ENCODE peak calls at places on chromosomes 4 and X, in five cellular contexts. M is lower lobe of right lung, X is right lobe of liver, F is psoas muscle, D is tibial artery. L is an unnamed sample.

GRCh38 chr4:152118108-152118507 is 357.3 kb upstream of the GATB start:
- DNase-seq in X (no peak), M (no peak), F (no peak), D (no peak), L (no peak)

GRCh38 chrX:83511208-83511607 is 3.1 kb downstream of the POU3F4 start:
- DNase-seq in F (no peak), X (no peak), M (no peak), D (no peak), L (no peak)

GRCh38 chr4:2788532-2789103 is 4.3 kb upstream of the SH3BP2 start:
- DNase-seq in F (peak; percentile 77), X (peak; percentile 59), M (peak; percentile 36), D (peak; percentile 77), L (no peak)

GRCh38 chr4:182212211-182212761 is 30.9 kb upstream of the TENM3 start:
- DNase-seq in D (no peak), F (no peak), X (no peak), M (peak; percentile 67), L (peak; percentile 61)

GRCh38 chr4:157221895-157222763 is 1.6 kb downstream of the GRIA2 start:
- DNase-seq in D (peak; percentile 68), X (no peak), F (peak; percentile 52), M (no peak), L (no peak)

GRCh38 chr4:146072381-146072780 is 103.1 kb upstream of the LSM6 start:
- DNase-seq in F (no peak), M (no peak), X (no peak), D (no peak), L (no peak)

GRCh38 chrX:118839334-118839958 is 15.8 kb downstream of the ZCCHC12 start:
- DNase-seq in M (peak; percentile 84), F (peak; percentile 92), D (peak; percentile 78), X (peak; percentile 89), L (peak; percentile 53)

GRCh38 chr4:105246712-105247111 is 100.0 kb downstream of the TET2 start:
- DNase-seq in M (no peak), F (no peak), D (no peak), X (no peak), L (no peak)

GRCh38 chrX:12978205-12979010 is 3.5 kb downstream of the TMSB4X start:
- DNase-seq in D (peak; percentile 65), M (peak; percentile 71), F (peak; percentile 59), X (peak; percentile 40), L (peak; percentile 54)
- H3K4me3 ChIP-seq in D (peak overlapping the region; percentile 86), M (peak overlapping the region; percentile 76), F (peak overlapping the region; percentile 73), X (no peak overlapping the region), L (no peak overlapping the region)

DNA sequence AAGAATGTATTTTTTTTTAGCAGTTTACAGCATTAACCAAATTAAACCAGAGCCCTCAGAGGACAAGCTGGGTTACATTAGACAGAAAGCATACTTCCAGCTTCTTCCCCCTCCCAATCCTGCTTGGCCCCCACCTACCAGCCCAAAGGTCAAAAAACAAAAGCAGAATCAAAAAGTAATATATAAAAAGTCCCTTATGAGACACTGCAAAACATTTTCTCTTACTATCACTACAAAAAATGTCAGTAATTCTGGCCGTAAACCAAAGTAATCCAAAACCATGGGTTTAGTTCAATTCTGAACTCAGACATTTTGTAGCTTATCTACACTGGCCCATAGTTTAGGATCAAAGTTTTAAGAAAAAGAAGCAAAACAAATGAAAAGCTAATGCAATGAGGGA is 38.0 kb downstream of the APBB2 start:
- DNase-seq in X (no peak), D (no peak), F (no peak), M (no peak), L (no peak)
- H3K4me1 ChIP-seq in X (peaks cover 8% of the 10 kb centered on the region), D (peaks cover 32% of the 10 kb centered on the region), F (no peaks in the 10 kb centered on the region), M (peaks cover 39% of the 10 kb centered on the region), L (no peaks in the 10 kb centered on the region)

GRCh38 chr4:41339812-41340809 is 83.4 kb downstream of the UCHL1 start:
- DNase-seq in X (no peak), F (no peak), M (no peak), D (no peak), L (no peak)
- H3K27ac ChIP-seq in X (no peak overlapping the region), F (no peak overlapping the region), M (no peak overlapping the region), D (no peak overlapping the region), L (no peak overlapping the region)

DNA sequence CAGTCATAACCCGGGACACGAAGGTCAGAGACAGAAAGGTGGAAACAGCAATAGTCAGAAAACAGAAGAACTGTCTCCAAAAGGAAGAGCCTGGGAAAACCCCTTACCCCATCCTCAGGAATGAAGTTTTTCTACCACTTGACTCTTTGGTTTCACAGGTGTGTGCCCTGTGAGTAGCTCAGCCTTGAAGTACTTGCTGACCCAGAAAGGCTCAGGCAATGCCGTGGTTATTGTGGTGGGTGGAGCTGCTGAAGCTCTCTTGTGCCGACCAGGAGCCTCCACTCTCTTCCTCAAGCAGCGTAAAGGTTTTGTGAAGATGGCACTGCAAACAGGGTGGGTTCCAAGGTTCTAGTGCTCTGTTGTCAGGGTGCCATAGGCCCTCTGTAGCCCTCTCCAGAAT is 24.4 kb downstream of the DGAT2L6 start:
- DNase-seq in D (no peak), X (no peak), F (no peak), M (no peak), L (no peak)
- H3K4me3 ChIP-seq in D (no peak overlapping the region), X (no peak overlapping the region), F (no peak overlapping the region), M (no peak overlapping the region), L (no peak overlapping the region)

GRCh38 chr4:108097990-108098553 is 70.7 kb downstream of the LEF1 start:
- DNase-seq in X (no peak), D (no peak), F (no peak), M (no peak), L (no peak)
- H3K4me1 ChIP-seq in X (no peaks in the 10 kb centered on the region), D (no peaks in the 10 kb centered on the region), F (no peaks in the 10 kb centered on the region), M (no peaks in the 10 kb centered on the region), L (no peaks in the 10 kb centered on the region)